ENCODE peak calls at places on chromosomes 13 and 19, in seven cellular contexts. One of them, this sample, is unnamed. For H3K27me3, the result is how much of the 10 kb centered on the place peaks cover.

GRCh38 chr19:55615553-55616394 is 8.6 kb downstream of the ZNF784 start:
- DNase-seq in brain microvascular endothelial cell: no peak
- DNase-seq in transverse colon: no peak
- DNase-seq in testis: no peak
- DNase-seq in dorsolateral prefrontal cortex: no peak
- DNase-seq in hepatocyte: no peak
- DNase-seq in upper lobe of right lung: no peak
- DNase-seq in this sample: no peak

GRCh38 chr13:113178896-113179167 is 20.4 kb downstream of the PROZ start:
- DNase-seq in dorsolateral prefrontal cortex: no peak
- DNase-seq in hepatocyte: no peak
- DNase-seq in transverse colon: no peak
- DNase-seq in upper lobe of right lung: no peak
- DNase-seq in testis: no peak
- DNase-seq in brain microvascular endothelial cell: no peak
- DNase-seq in this sample: no peak

GRCh38 chr19:44509478-44509877 is 9.2 kb upstream of the ZNF180 start:
- DNase-seq in brain microvascular endothelial cell: no peak
- DNase-seq in testis: no peak
- DNase-seq in dorsolateral prefrontal cortex: no peak
- DNase-seq in transverse colon: no peak
- DNase-seq in hepatocyte: no peak
- DNase-seq in upper lobe of right lung: no peak
- DNase-seq in this sample: no peak

GRCh38 chr13:109145631-109146030 is 516.2 kb downstream of the MYO16 start:
- DNase-seq in hepatocyte: peak
- DNase-seq in brain microvascular endothelial cell: peak
- DNase-seq in testis: peak
- DNase-seq in transverse colon: peak
- DNase-seq in upper lobe of right lung: no peak
- DNase-seq in dorsolateral prefrontal cortex: no peak
- DNase-seq in this sample: peak

GRCh38 chr13:113421673-113422270 is 31.5 kb downstream of the ADPRHL1 start:
- DNase-seq in transverse colon: no peak
- DNase-seq in testis: peak
- DNase-seq in upper lobe of right lung: no peak
- DNase-seq in hepatocyte: peak
- DNase-seq in dorsolateral prefrontal cortex: no peak
- DNase-seq in brain microvascular endothelial cell: no peak
- DNase-seq in this sample: no peak

GRCh38 chr13:99371956-99372355 is 64.8 kb upstream of the GPR183 start:
- DNase-seq in brain microvascular endothelial cell: no peak
- DNase-seq in testis: no peak
- DNase-seq in dorsolateral prefrontal cortex: no peak
- DNase-seq in hepatocyte: no peak
- DNase-seq in transverse colon: no peak
- DNase-seq in upper lobe of right lung: no peak
- DNase-seq in this sample: no peak

GRCh38 chr19:662207-662961 is 630 bp downstream of the RNF126 start:
- DNase-seq in transverse colon: peak
- DNase-seq in upper lobe of right lung: peak
- DNase-seq in hepatocyte: peak
- DNase-seq in brain microvascular endothelial cell: no peak
- DNase-seq in testis: peak
- DNase-seq in dorsolateral prefrontal cortex: no peak
- DNase-seq in this sample: peak

GRCh38 chr13:34026308-34026707 is 208.4 kb downstream of the RFC3 start:
- DNase-seq in upper lobe of right lung: no peak
- DNase-seq in hepatocyte: no peak
- DNase-seq in dorsolateral prefrontal cortex: no peak
- DNase-seq in transverse colon: no peak
- DNase-seq in brain microvascular endothelial cell: no peak
- DNase-seq in testis: no peak
- DNase-seq in this sample: no peak

GRCh38 chr13:40341086-40341471 is 325.4 kb downstream of the FOXO1 start:
- DNase-seq in transverse colon: no peak
- DNase-seq in brain microvascular endothelial cell: no peak
- DNase-seq in testis: no peak
- DNase-seq in hepatocyte: no peak
- DNase-seq in dorsolateral prefrontal cortex: no peak
- DNase-seq in upper lobe of right lung: no peak
- DNase-seq in this sample: no peak

GRCh38 chr13:98222816-98223215 is 45.7 kb upstream of the RNF113B start:
- DNase-seq in brain microvascular endothelial cell: no peak
- DNase-seq in dorsolateral prefrontal cortex: no peak
- DNase-seq in upper lobe of right lung: no peak
- DNase-seq in testis: no peak
- DNase-seq in hepatocyte: no peak
- DNase-seq in transverse colon: no peak
- DNase-seq in this sample: no peak

GRCh38 chr13:44576396-44577235 is 486 bp upstream of the TSC22D1 start:
- DNase-seq in testis: no peak
- DNase-seq in hepatocyte: peak
- DNase-seq in brain microvascular endothelial cell: no peak
- DNase-seq in dorsolateral prefrontal cortex: peak
- DNase-seq in upper lobe of right lung: peak
- DNase-seq in transverse colon: peak
- DNase-seq in this sample: peak

GRCh38 chr19:35262101-35262761 is 6.5 kb upstream of the USF2 start:
- DNase-seq in testis: no peak
- DNase-seq in brain microvascular endothelial cell: no peak
- DNase-seq in transverse colon: peak
- DNase-seq in upper lobe of right lung: peak
- DNase-seq in hepatocyte: peak
- DNase-seq in dorsolateral prefrontal cortex: no peak
- DNase-seq in this sample: no peak

GRCh38 chr19:30848626-30849322 is 476.6 kb downstream of the ZNF536 start:
- DNase-seq in dorsolateral prefrontal cortex: no peak
- DNase-seq in brain microvascular endothelial cell: no peak
- DNase-seq in upper lobe of right lung: no peak
- DNase-seq in transverse colon: no peak
- DNase-seq in hepatocyte: no peak
- DNase-seq in testis: no peak
- DNase-seq in this sample: no peak

GRCh38 chr13:46389985-46390384 is 2.9 kb upstream of the RUBCNL start:
- DNase-seq in hepatocyte: no peak
- DNase-seq in testis: peak
- DNase-seq in transverse colon: peak
- DNase-seq in upper lobe of right lung: no peak
- DNase-seq in dorsolateral prefrontal cortex: peak
- DNase-seq in brain microvascular endothelial cell: no peak
- DNase-seq in this sample: no peak

GRCh38 chr13:37168922-37169321 is 63.5 kb upstream of the CSNK1A1L start:
- DNase-seq in dorsolateral prefrontal cortex: no peak
- DNase-seq in hepatocyte: no peak
- DNase-seq in testis: no peak
- DNase-seq in transverse colon: no peak
- DNase-seq in brain microvascular endothelial cell: no peak
- DNase-seq in upper lobe of right lung: no peak
- DNase-seq in this sample: no peak

GRCh38 chr19:21084343-21084742 is 2.3 kb downstream of the ZNF714 start:
- DNase-seq in upper lobe of right lung: no peak
- DNase-seq in hepatocyte: peak
- DNase-seq in transverse colon: no peak
- DNase-seq in brain microvascular endothelial cell: peak
- DNase-seq in testis: no peak
- DNase-seq in dorsolateral prefrontal cortex: no peak
- DNase-seq in this sample: no peak

GRCh38 chr13:78679329-78679728 is 20.4 kb upstream of the OBI1 start:
- DNase-seq in testis: no peak
- DNase-seq in upper lobe of right lung: no peak
- DNase-seq in hepatocyte: no peak
- DNase-seq in brain microvascular endothelial cell: no peak
- DNase-seq in transverse colon: no peak
- DNase-seq in dorsolateral prefrontal cortex: no peak
- DNase-seq in this sample: no peak

GRCh38 chr13:77583551-77583950 is 48.0 kb downstream of the SCEL start:
- DNase-seq in brain microvascular endothelial cell: no peak
- DNase-seq in transverse colon: no peak
- DNase-seq in upper lobe of right lung: no peak
- DNase-seq in dorsolateral prefrontal cortex: no peak
- DNase-seq in hepatocyte: no peak
- DNase-seq in testis: no peak
- DNase-seq in this sample: no peak

GRCh38 chr13:73169971-73170370 is 111.2 kb downstream of the KLF5 start:
- DNase-seq in transverse colon: no peak
- DNase-seq in brain microvascular endothelial cell: no peak
- DNase-seq in hepatocyte: no peak
- DNase-seq in testis: no peak
- DNase-seq in dorsolateral prefrontal cortex: no peak
- DNase-seq in upper lobe of right lung: no peak
- DNase-seq in this sample: no peak

GRCh38 chr19:15831626-15832025 is 16.2 kb upstream of the OR10H1 start:
- DNase-seq in dorsolateral prefrontal cortex: no peak
- DNase-seq in testis: no peak
- DNase-seq in upper lobe of right lung: no peak
- DNase-seq in brain microvascular endothelial cell: no peak
- DNase-seq in hepatocyte: no peak
- DNase-seq in transverse colon: no peak
- DNase-seq in this sample: no peak

GRCh38 chr13:49865174-49865573 is 71.0 kb downstream of the SPRYD7 start:
- DNase-seq in transverse colon: no peak
- DNase-seq in brain microvascular endothelial cell: no peak
- DNase-seq in upper lobe of right lung: no peak
- DNase-seq in dorsolateral prefrontal cortex: no peak
- DNase-seq in hepatocyte: no peak
- DNase-seq in testis: no peak
- DNase-seq in this sample: no peak

GRCh38 chr13:49867834-49868233 is 68.3 kb downstream of the SPRYD7 start:
- DNase-seq in upper lobe of right lung: no peak
- DNase-seq in dorsolateral prefrontal cortex: no peak
- DNase-seq in testis: no peak
- DNase-seq in brain microvascular endothelial cell: no peak
- DNase-seq in hepatocyte: no peak
- DNase-seq in transverse colon: no peak
- DNase-seq in this sample: no peak

GRCh38 chr13:49874430-49874829 is 61.7 kb downstream of the SPRYD7 start:
- DNase-seq in brain microvascular endothelial cell: no peak
- DNase-seq in testis: no peak
- DNase-seq in hepatocyte: no peak
- DNase-seq in dorsolateral prefrontal cortex: no peak
- DNase-seq in transverse colon: no peak
- DNase-seq in upper lobe of right lung: no peak
- DNase-seq in this sample: no peak

DNA sequence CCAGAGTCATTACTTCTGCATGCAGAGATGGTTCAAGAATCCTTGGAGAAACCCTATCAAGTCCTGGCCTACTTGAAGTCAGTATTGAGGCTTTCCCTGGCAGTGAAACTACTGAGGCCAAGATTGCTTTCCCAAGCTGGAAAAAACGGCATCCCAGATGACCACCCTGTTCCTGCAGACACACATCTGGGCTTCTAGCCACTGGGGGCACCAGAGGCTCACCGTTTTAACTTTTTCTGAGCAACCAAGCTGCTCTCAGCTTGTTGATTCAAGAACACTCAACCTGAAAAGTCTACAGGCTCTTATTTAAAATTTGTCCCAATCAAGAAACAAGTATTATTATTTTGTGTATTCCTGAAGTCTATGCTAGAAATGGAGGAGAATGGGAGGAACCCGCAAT is 66.6 kb downstream of the SPRYD7 start:
- DNase-seq in upper lobe of right lung: no peak
- DNase-seq in dorsolateral prefrontal cortex: no peak
- DNase-seq in brain microvascular endothelial cell: peak
- DNase-seq in transverse colon: no peak
- DNase-seq in hepatocyte: peak
- DNase-seq in testis: peak
- DNase-seq in this sample: peak
- TF ChIP-seq CTCF in upper lobe of right lung: peak
- TF ChIP-seq CTCF in dorsolateral prefrontal cortex: no peak
- TF ChIP-seq CTCF in brain microvascular endothelial cell: peak
- TF ChIP-seq CTCF in transverse colon: no peak
- TF ChIP-seq CTCF in hepatocyte: peak
- TF ChIP-seq CTCF in testis: no peak
- TF ChIP-seq CTCF in this sample: peak

DNA sequence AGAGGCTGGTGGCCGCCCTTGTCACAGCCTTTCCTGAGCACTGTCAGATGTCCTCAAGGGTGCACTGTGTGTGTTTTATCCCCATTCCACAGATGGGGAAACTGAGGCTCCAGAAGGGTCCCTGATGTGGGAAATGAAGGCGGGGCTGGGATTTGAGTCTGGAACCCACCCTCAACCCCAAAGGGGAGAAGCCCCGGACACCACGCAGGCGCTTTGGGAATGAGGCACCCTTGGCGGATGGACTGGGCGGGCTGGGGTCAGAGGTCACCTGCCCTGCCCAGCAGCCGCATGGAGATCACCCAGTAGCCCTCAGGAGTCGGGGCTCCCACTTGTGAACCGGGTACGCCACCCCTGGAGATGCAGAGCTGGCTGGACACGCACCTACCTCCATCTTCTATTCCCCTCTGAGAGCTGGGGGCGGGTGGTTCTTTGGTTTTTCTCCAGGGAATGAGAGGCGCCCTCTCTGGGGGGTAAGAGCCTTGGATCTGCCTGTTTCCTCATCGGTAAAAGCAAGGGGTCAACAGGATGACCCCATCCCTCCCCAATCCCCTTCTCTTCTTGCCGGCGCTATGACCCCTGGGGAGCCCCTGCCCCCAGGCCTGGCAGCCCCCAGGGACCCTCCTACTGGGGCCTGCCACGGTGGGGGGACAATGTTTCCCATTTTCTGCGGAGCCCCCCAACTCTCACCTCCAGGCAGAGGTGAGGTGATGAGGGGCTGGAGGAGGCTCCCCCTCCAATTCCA is 8.3 kb upstream of the ONECUT3 start:
- DNase-seq in upper lobe of right lung: no peak
- DNase-seq in hepatocyte: no peak
- DNase-seq in transverse colon: no peak
- DNase-seq in brain microvascular endothelial cell: no peak
- DNase-seq in dorsolateral prefrontal cortex: no peak
- DNase-seq in testis: no peak
- DNase-seq in this sample: no peak
- H3K27me3 ChIP-seq in upper lobe of right lung: half or more
- H3K27me3 ChIP-seq in hepatocyte: half or more
- H3K27me3 ChIP-seq in transverse colon: half or more
- H3K27me3 ChIP-seq in brain microvascular endothelial cell: under half
- H3K27me3 ChIP-seq in dorsolateral prefrontal cortex: half or more
- H3K27me3 ChIP-seq in testis: under half
- H3K27me3 ChIP-seq in this sample: half or more

DNA sequence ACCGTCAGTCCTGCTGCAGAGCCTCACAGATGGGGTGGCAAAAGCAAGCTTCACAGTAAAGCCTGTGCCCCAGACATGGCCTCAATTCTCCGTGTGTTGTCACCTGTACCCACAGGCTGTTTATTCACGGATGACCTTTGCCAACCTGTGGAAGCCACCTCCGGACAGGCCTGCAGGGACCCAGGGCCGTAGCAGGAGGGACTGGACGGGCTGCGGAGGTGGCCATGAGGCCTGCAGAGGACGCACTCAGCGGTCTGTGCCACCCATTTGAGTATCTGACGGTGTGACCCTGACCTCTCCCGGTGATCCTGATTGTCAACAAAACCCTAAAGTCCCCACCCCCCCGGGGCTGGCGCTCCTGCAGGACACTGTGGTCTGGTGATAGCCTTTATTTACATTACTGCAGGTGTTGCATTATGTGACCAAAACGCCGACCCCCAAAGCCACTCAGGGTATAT is 7.8 kb upstream of the KLF16 start:
- DNase-seq in upper lobe of right lung: no peak
- DNase-seq in hepatocyte: peak
- DNase-seq in dorsolateral prefrontal cortex: no peak
- DNase-seq in transverse colon: no peak
- DNase-seq in testis: no peak
- DNase-seq in brain microvascular endothelial cell: no peak
- DNase-seq in this sample: no peak
- TF ChIP-seq CTCF in upper lobe of right lung: no peak
- TF ChIP-seq CTCF in hepatocyte: no peak
- TF ChIP-seq CTCF in dorsolateral prefrontal cortex: no peak
- TF ChIP-seq CTCF in transverse colon: no peak
- TF ChIP-seq CTCF in testis: no peak
- TF ChIP-seq CTCF in brain microvascular endothelial cell: no peak
- TF ChIP-seq CTCF in this sample: no peak

GRCh38 chr19:17949956-17950309 is 17.0 kb upstream of the KCNN1 start:
- DNase-seq in brain microvascular endothelial cell: no peak
- DNase-seq in testis: no peak
- DNase-seq in upper lobe of right lung: no peak
- DNase-seq in hepatocyte: no peak
- DNase-seq in transverse colon: no peak
- DNase-seq in dorsolateral prefrontal cortex: no peak
- DNase-seq in this sample: no peak
- H3K27me3 ChIP-seq in brain microvascular endothelial cell: half or more
- H3K27me3 ChIP-seq in testis: under half
- H3K27me3 ChIP-seq in upper lobe of right lung: half or more
- H3K27me3 ChIP-seq in hepatocyte: under half
- H3K27me3 ChIP-seq in transverse colon: half or more
- H3K27me3 ChIP-seq in dorsolateral prefrontal cortex: under half
- H3K27me3 ChIP-seq in this sample: under half

This sample was measured in BE2C.